ENCODE peak calls at places on chromosomes 16 and 17, in ten cellular contexts. B is uterus; X is NCI-H1417; V is fibroblast of pulmonary artery; T is astrocyte of the spinal cord; Y is transverse colon; J is Jurkat, Clone E6-1; R is naive thymus-derived CD4-positive, alpha-beta T cell; U is neural crest cell; L is stimulated activated CD4-positive, alpha-beta T cell treated with anti-CD3 and anti-CD28 coated beads, Interleukin-15, amount 100 ng/mL, for 48 hours. H is an unnamed sample.
A peak's percentile ranks its signal among the peaks of the same experiment; 100 is the strongest.

GRCh38 chr16:14289692-14290340 is 218.7 kb downstream of the MRTFB start:
- DNase-seq in B (no peak), X (peak; percentile 14), V (peak; percentile 39), T (no peak), Y (no peak), J (no peak), R (no peak), U (no peak), L (no peak), H (peak; percentile 44)

GRCh38 chr16:86874141-86874540 is 295.8 kb downstream of the FOXL1 start:
- DNase-seq in B (no peak), X (no peak), V (peak; percentile 13), T (no peak), Y (no peak), J (peak; percentile 9), R (no peak), U (peak; percentile 48), L (peak; percentile 14), H (peak; percentile 77)

GRCh38 chr17:39926588-39927100 is 757 bp downstream of the ORMDL3 start:
- DNase-seq in B (peak; percentile 32), X (no peak), V (peak; percentile 48), T (peak; percentile 16), Y (peak; percentile 60), J (peak; percentile 90), R (peak; percentile 60), U (no peak), L (peak; percentile 36), H (peak; percentile 31)

GRCh38 chr17:75181608-75182318 is 996 bp downstream of the SUMO2 start:
- DNase-seq in B (no peak), X (peak; percentile 19), V (no peak), T (no peak), Y (peak; percentile 30), J (no peak), R (peak; percentile 25), U (no peak), L (no peak), H (peak; percentile 43)

GRCh38 chr17:69300222-69300621 is 26.7 kb downstream of the ABCA5 start:
- DNase-seq in B (no peak), X (no peak), V (peak; percentile 52), T (no peak), Y (no peak), J (no peak), R (no peak), U (no peak), L (no peak), H (no peak)

GRCh38 chr16:67847064-67847861 is at the start of gene CENPT:
- DNase-seq in B (peak; percentile 47), X (peak; percentile 52), V (peak; percentile 57), T (peak; percentile 61), Y (peak; percentile 66), J (no peak), R (no peak), U (no peak), L (no peak), H (peak; percentile 72)

GRCh38 chr16:11403920-11404319 is 58.7 kb downstream of the RMI2 start:
- DNase-seq in B (no peak), X (no peak), V (no peak), T (no peak), Y (no peak), J (no peak), R (no peak), U (no peak), L (no peak), H (no peak)

GRCh38 chr17:49440581-49440980 is 25.9 kb upstream of the PHB1 start:
- DNase-seq in B (no peak), X (no peak), V (no peak), T (no peak), Y (no peak), J (no peak), R (no peak), U (no peak), L (no peak), H (no peak)

GRCh38 chr16:68860978-68861892 is 17.9 kb downstream of the TANGO6 start:
- DNase-seq in B (no peak), X (no peak), V (no peak), T (no peak), Y (no peak), J (no peak), R (no peak), U (no peak), L (no peak), H (no peak)

GRCh38 chr16:89721644-89722391 is 481 bp downstream of the ZNF276 start:
- DNase-seq in B (no peak), X (no peak), V (peak; percentile 61), T (peak; percentile 48), Y (peak; percentile 83), J (peak; percentile 85), R (peak; percentile 91), U (no peak), L (peak; percentile 68), H (peak; percentile 77)

GRCh38 chr16:13139661-13140241 is 238.4 kb downstream of the SHISA9 start:
- DNase-seq in B (no peak), X (no peak), V (no peak), T (no peak), Y (no peak), J (no peak), R (no peak), U (no peak), L (no peak), H (no peak)

GRCh38 chr17:61401280-61402072 is 1.8 kb downstream of the TBX2 start:
- DNase-seq in B (peak; percentile 25), X (no peak), V (no peak), T (no peak), Y (no peak), J (no peak), R (no peak), U (no peak), L (no peak), H (no peak)

GRCh38 chr17:34827008-34827407 is 134.3 kb downstream of the CCT6B start:
- DNase-seq in B (no peak), X (no peak), V (no peak), T (no peak), Y (peak; percentile 12), J (no peak), R (no peak), U (no peak), L (no peak), H (no peak)

GRCh38 chr16:11099672-11100195 is 155.4 kb downstream of the CLEC16A start:
- DNase-seq in B (no peak), X (no peak), V (no peak), T (no peak), Y (no peak), J (no peak), R (no peak), U (no peak), L (no peak), H (no peak)

GRCh38 chr16:75095204-75095621 is 21.4 kb downstream of the LDHD start:
- DNase-seq in B (no peak), X (no peak), V (no peak), T (no peak), Y (no peak), J (no peak), R (no peak), U (peak; percentile 18), L (no peak), H (no peak)

GRCh38 chr17:8838551-8839095 is 28.9 kb downstream of the PIK3R6 start:
- DNase-seq in B (no peak), X (no peak), V (no peak), T (no peak), Y (no peak), J (no peak), R (no peak), U (no peak), L (no peak), H (no peak)

GRCh38 chr17:40069751-40070643 is 7.2 kb downstream of the THRA start:
- DNase-seq in B (peak; percentile 82), X (no peak), V (peak; percentile 48), T (peak; percentile 52), Y (peak; percentile 75), J (peak; percentile 37), R (peak; percentile 28), U (no peak), L (no peak), H (peak; percentile 64)

GRCh38 chr16:3051489-3051888 is 5.1 kb downstream of the MMP25 start:
- DNase-seq in B (no peak), X (no peak), V (no peak), T (no peak), Y (no peak), J (no peak), R (no peak), U (no peak), L (no peak), H (no peak)

GRCh38 chr17:28334666-28335200 is 539 bp downstream of the IFT20 start:
- DNase-seq in B (no peak), X (no peak), V (no peak), T (no peak), Y (no peak), J (no peak), R (no peak), U (no peak), L (no peak), H (no peak)

GRCh38 chr16:82991941-82992675 is 365.3 kb downstream of the CDH13 start:
- DNase-seq in B (no peak), X (no peak), V (no peak), T (no peak), Y (no peak), J (no peak), R (no peak), U (no peak), L (no peak), H (no peak)

GRCh38 chr16:23857901-23858300 is 22.1 kb downstream of the PRKCB start:
- DNase-seq in B (no peak), X (no peak), V (no peak), T (no peak), Y (no peak), J (no peak), R (no peak), U (no peak), L (no peak), H (no peak)

GRCh38 chr17:79242873-79243602 is 168.4 kb downstream of the ENGASE start:
- DNase-seq in B (no peak), X (no peak), V (no peak), T (no peak), Y (no peak), J (peak; percentile 12), R (no peak), U (no peak), L (no peak), H (no peak)